ENCODE peak calls at places on chromosomes 1 and 21, in five cellular contexts. W is body of pancreas, C is H54, D is uterus, X is tibial nerve. B is an unnamed sample.

GRCh38 chr1:76843821-76844448 is 23.3 kb upstream of the ST6GALNAC5 start:
- DNase-seq in D (no peak), X (no peak), C (no peak), W (no peak), B (no peak)

GRCh38 chr21:44304041-44304738 is 4.3 kb downstream of the PFKL start:
- DNase-seq in X (no peak), D (no peak), C (no peak), W (no peak), B (no peak)

GRCh38 chr1:27958513-27958912 is 1.3 kb upstream of the XKR8 start:
- DNase-seq in W (no peak), D (peak), C (no peak), X (no peak), B (peak)

GRCh38 chr1:151133339-151133761 is 13.1 kb downstream of the SEMA6C start:
- DNase-seq in D (peak), X (no peak), W (no peak), C (no peak), B (peak)

GRCh38 chr1:119611701-119612113 is 36.4 kb downstream of the ZNF697 start:
- DNase-seq in W (peak), C (no peak), X (peak), D (peak), B (peak)

GRCh38 chr1:193264313-193265065 is 78.1 kb upstream of the B3GALT2 start:
- DNase-seq in D (no peak), C (no peak), W (no peak), X (no peak), B (no peak)

GRCh38 chr1:145871994-145872411 is 13.1 kb upstream of the PIAS3 start:
- DNase-seq in X (peak), C (no peak), W (peak), D (no peak), B (peak)

GRCh38 chr1:214002472-214002871 is 14.7 kb downstream of the PROX1 start:
- DNase-seq in X (no peak), C (no peak), D (no peak), W (peak), B (peak)

GRCh38 chr1:162136760-162137537 is 67.5 kb downstream of the NOS1AP start:
- DNase-seq in W (no peak), X (no peak), D (no peak), C (peak), B (no peak)

GRCh38 chr1:219066631-219067349 is 106.9 kb upstream of the LYPLAL1 start:
- DNase-seq in W (no peak), X (peak), C (no peak), D (peak), B (no peak)

GRCh38 chr21:45317401-45318145 is 29.9 kb upstream of the POFUT2 start:
- DNase-seq in X (no peak), W (peak), C (no peak), D (peak), B (peak)

GRCh38 chr21:16709866-16710550 is 802.8 kb upstream of the CXADR start:
- DNase-seq in D (peak), X (no peak), C (no peak), W (peak), B (no peak)

GRCh38 chr21:29490016-29490415 is 191.3 kb downstream of the BACH1 start:
- DNase-seq in X (no peak), D (no peak), C (no peak), W (no peak), B (no peak)

GRCh38 chr1:204773246-204773645 is 87.7 kb upstream of the LRRN2 start:
- DNase-seq in X (no peak), W (no peak), C (no peak), D (no peak), B (no peak)

GRCh38 chr21:33917421-33917820 is 1.8 kb upstream of the ATP5PO start:
- DNase-seq in X (no peak), D (no peak), C (no peak), W (no peak), B (no peak)

GRCh38 chr1:24963099-24963872 is 33.2 kb upstream of the RUNX3 start:
- DNase-seq in D (no peak), X (no peak), W (no peak), C (no peak), B (no peak)

GRCh38 chr1:235366286-235366685 is 941 bp upstream of the TBCE start:
- DNase-seq in W (no peak), C (no peak), X (no peak), D (no peak), B (no peak)

GRCh38 chr1:208615356-208615755 is 371.2 kb upstream of the PLXNA2 start:
- DNase-seq in C (no peak), X (no peak), D (no peak), W (no peak), B (no peak)

GRCh38 chr1:23562138-23562819 is 3.0 kb upstream of the ID3 start:
- DNase-seq in W (peak), X (peak), C (peak), D (peak), B (peak)

GRCh38 chr1:43900386-43900785 is 33.2 kb upstream of the ARTN start:
- DNase-seq in D (no peak), C (no peak), W (no peak), X (no peak), B (no peak)

DNA sequence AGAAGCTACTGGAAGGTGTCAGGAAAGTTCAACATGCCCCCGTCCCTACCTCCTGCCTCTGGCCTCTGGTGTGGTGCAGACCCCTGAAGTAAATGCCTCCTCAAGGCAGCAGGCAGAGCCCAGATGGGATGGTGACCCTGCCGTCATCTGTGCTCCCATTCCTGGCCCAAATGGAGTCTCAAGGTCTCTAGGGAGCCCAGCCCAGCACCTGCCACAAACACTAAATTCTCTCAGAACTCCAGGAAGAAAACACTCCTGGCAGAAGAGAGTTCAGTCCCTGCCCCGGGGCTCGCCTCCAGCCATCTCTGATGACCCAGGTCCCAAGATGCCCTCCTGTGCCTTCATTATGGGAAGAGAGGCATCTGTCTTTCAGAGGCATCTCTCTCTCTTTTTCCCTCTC is 261.6 kb upstream of the TMEM51 start:
- DNase-seq in X (no peak), C (no peak), W (peak), D (no peak), B (no peak)
- TF ChIP-seq POLR2A in X (no peak), C (no peak), W (no peak), D (no peak), B (no peak)

GRCh38 chr1:30886710-30887428 is 21.7 kb downstream of the SDC3 start:
- DNase-seq in C (no peak), D (no peak), X (no peak), W (no peak), B (no peak)
- TF ChIP-seq POLR2A in C (no peak), D (no peak), X (no peak), W (no peak), B (no peak)

DNA sequence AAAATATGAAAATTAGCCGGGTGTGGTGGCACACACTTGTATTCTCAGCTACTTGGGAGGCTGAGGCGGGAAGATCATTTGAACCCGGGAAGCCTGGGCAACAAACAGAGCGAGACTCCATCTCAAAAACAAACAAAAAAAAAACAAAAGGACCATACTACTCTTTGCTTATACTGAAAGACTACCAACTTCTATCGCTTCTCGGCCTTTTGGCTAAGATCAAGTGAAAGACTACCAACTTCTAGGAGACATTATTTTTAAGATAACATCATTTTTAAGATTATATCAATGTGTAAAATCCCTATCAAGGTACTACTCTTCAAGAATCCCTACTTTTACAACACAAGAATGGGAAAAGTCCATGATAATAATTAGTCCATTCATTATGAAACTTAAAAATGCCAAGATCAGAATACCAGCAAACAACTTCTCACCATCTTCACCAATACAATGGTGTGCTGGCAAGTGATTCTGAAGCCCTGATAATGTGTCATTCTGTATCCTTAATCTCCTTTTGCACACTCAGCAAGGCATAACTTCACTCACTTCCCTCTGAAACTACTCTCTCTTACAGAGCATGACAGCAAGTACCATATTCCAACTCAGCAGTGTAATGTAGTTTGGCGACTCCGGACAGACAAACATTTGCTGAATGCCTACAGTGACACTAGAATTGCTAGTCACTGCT is 1.7 kb downstream of the PTP4A2 start:
- DNase-seq in W (no peak), D (no peak), X (no peak), C (no peak), B (no peak)
- TF ChIP-seq POLR2A in W (no peak), D (no peak), X (no peak), C (no peak), B (no peak)

GRCh38 chr1:191022856-191023255 is 545.2 kb upstream of the BRINP3 start:
- DNase-seq in W (no peak), C (no peak), D (no peak), X (no peak), B (no peak)
- TF ChIP-seq POLR2A in W (no peak), C (no peak), D (no peak), X (no peak), B (no peak)

GRCh38 chr1:160768295-160768657 is 27.7 kb upstream of the LY9 start:
- DNase-seq in W (peak), C (no peak), X (no peak), D (no peak), B (no peak)

GRCh38 chr1:160773088-160773487 is 22.9 kb upstream of the LY9 start:
- DNase-seq in X (no peak), W (no peak), C (no peak), D (no peak), B (no peak)

GRCh38 chr1:160761886-160762285 is 22.8 kb downstream of the SLAMF7 start:
- DNase-seq in W (no peak), X (no peak), C (no peak), D (no peak), B (no peak)

GRCh38 chr1:160763993-160764392 is 24.9 kb downstream of the SLAMF7 start:
- DNase-seq in C (no peak), D (no peak), W (no peak), X (no peak), B (no peak)

GRCh38 chr1:160767417-160768294 is 28.3 kb upstream of the LY9 start:
- DNase-seq in W (no peak), X (no peak), C (no peak), D (no peak), B (no peak)
- TF ChIP-seq POLR2A in W (no peak), X (no peak), C (peak), D (no peak), B (no peak)

GRCh38 chr1:178934574-178934945 is 63.7 kb upstream of the ANGPTL1 start:
- DNase-seq in X (no peak), D (no peak), C (no peak), W (no peak), B (no peak)
- TF ChIP-seq POLR2A in X (no peak), D (no peak), C (no peak), W (no peak), B (no peak)

B was measured in ovary.